ENCODE peak calls at places on chromosomes 13 and 19, in five cellular contexts. B is AG08395, E is cardiac fibroblast, I is colonic mucosa, C is naive B cell. M is an unnamed sample.

GRCh38 chr19:23771348-23771747 is 12.7 kb upstream of the ZNF681 start:
- DNase-seq in B (no peak), E (no peak), I (no peak), C (no peak), M (no peak)

GRCh38 chr19:5250127-5250659 is 90.4 kb downstream of the PTPRS start:
- DNase-seq in B (no peak), E (no peak), I (no peak), C (no peak), M (no peak)

GRCh38 chr19:708154-709141 is at the start of gene PALM:
- DNase-seq in B (no peak), E (no peak), I (no peak), C (no peak), M (no peak)

GRCh38 chr19:47247308-47247990 is 8.9 kb upstream of the CCDC9 start:
- DNase-seq in B (peak), E (peak), I (peak), C (peak), M (peak)

GRCh38 chr19:8302357-8302691 is 5.8 kb downstream of the CD320 start:
- DNase-seq in B (no peak), E (peak), I (peak), C (no peak), M (no peak)

GRCh38 chr13:110702089-110702488 is 3.8 kb downstream of the CARS2 start:
- DNase-seq in B (no peak), E (no peak), I (no peak), C (no peak), M (no peak)

GRCh38 chr13:73075546-73075945 is 16.7 kb downstream of the KLF5 start:
- DNase-seq in B (no peak), E (no peak), I (peak), C (no peak), M (no peak)

GRCh38 chr19:19405919-19406877 is 723 bp downstream of the GATAD2A start:
- DNase-seq in B (peak), E (peak), I (peak), C (peak), M (no peak)

GRCh38 chr13:95516492-95516891 is 36.0 kb upstream of the CLDN10 start:
- DNase-seq in B (no peak), E (no peak), I (no peak), C (no peak), M (no peak)

GRCh38 chr19:49383598-49383997 is 4.5 kb upstream of the KASH5 start:
- DNase-seq in B (no peak), E (no peak), I (no peak), C (no peak), M (no peak)

GRCh38 chr19:10214784-10215183 is 16.3 kb downstream of the S1PR2 start:
- DNase-seq in B (peak), E (peak), I (no peak), C (no peak), M (no peak)

GRCh38 chr13:86155756-86156155 is 356.5 kb upstream of the SLITRK6 start:
- DNase-seq in B (no peak), E (no peak), I (no peak), C (no peak), M (no peak)

GRCh38 chr19:18782559-18783225 is 8.4 kb downstream of the COMP start:
- DNase-seq in B (no peak), E (no peak), I (no peak), C (no peak), M (no peak)

GRCh38 chr13:110949628-110950027 is 34.8 kb upstream of the ANKRD10 start:
- DNase-seq in B (no peak), E (no peak), I (no peak), C (no peak), M (no peak)

GRCh38 chr19:18233224-18233825 is 7.1 kb upstream of the PDE4C start:
- DNase-seq in B (peak), E (peak), I (peak), C (peak), M (peak)

GRCh38 chr19:47109541-47110375 is 3.8 kb downstream of the ZC3H4 start:
- DNase-seq in B (no peak), E (peak), I (peak), C (no peak), M (no peak)

GRCh38 chr13:97140611-97141010 is 81.5 kb upstream of the MBNL2 start:
- DNase-seq in B (peak), E (peak), I (no peak), C (no peak), M (no peak)

GRCh38 chr13:40622761-40623160 is 43.7 kb downstream of the FOXO1 start:
- DNase-seq in B (no peak), E (no peak), I (no peak), C (no peak), M (no peak)

M was measured in hepatic stellate cell.